ENCODE peak calls at places on chromosomes 16 and 17, in seven cellular contexts. U is effector memory CD8-positive, alpha-beta T cell; P is nephron progenitor cell; X is T-helper 9 cell; W is mucosa of descending colon; V is activated naive CD4-positive, alpha-beta T cell; Q is IMR-90. H is an unnamed sample.

GRCh38 chr17:45428954-45429337 is 3.7 kb downstream of the ARHGAP27 start:
- DNase-seq in U (no peak), P (no peak), X (no peak), W (peak), V (no peak), Q (no peak), H (no peak)

GRCh38 chr16:77169650-77170236 is 21.2 kb upstream of the MON1B start:
- DNase-seq in U (peak), P (peak), X (peak), W (no peak), V (no peak), Q (peak), H (peak)

GRCh38 chr17:36512641-36513040 is 22.0 kb downstream of the MYO19 start:
- DNase-seq in U (no peak), P (no peak), X (no peak), W (no peak), V (no peak), Q (no peak), H (no peak)

GRCh38 chr16:8852534-8852933 is 16.3 kb downstream of the CARHSP1 start:
- DNase-seq in U (no peak), P (no peak), X (no peak), W (no peak), V (no peak), Q (no peak), H (no peak)

GRCh38 chr17:75073618-75074047 is 14.1 kb upstream of the SLC16A5 start:
- DNase-seq in U (no peak), P (no peak), X (no peak), W (peak), V (no peak), Q (no peak), H (no peak)

GRCh38 chr17:57243171-57243622 is 13.1 kb upstream of the MSI2 start:
- DNase-seq in U (peak), P (peak), X (peak), W (peak), V (peak), Q (peak), H (peak)

GRCh38 chr17:31339906-31340661 is 18.7 kb upstream of the EVI2A start:
- DNase-seq in U (no peak), P (no peak), X (no peak), W (no peak), V (no peak), Q (peak), H (no peak)

GRCh38 chr17:80289631-80290030 is 29.0 kb downstream of the RNF213 start:
- DNase-seq in U (no peak), P (no peak), X (no peak), W (no peak), V (no peak), Q (no peak), H (no peak)

GRCh38 chr16:3611145-3611977 is at the start of gene SLX4:
- DNase-seq in U (peak), P (peak), X (peak), W (peak), V (peak), Q (peak), H (peak)

GRCh38 chr17:1275962-1276736 is 3.3 kb upstream of the TRARG1 start:
- DNase-seq in U (peak), P (peak), X (peak), W (peak), V (peak), Q (peak), H (peak)

GRCh38 chr17:18219016-18219415 is 6.4 kb upstream of the LLGL1 start:
- DNase-seq in U (no peak), P (no peak), X (no peak), W (no peak), V (no peak), Q (peak), H (no peak)